ENCODE peak calls at places on chromosomes 4 and X, in ten cellular contexts. One of them, this sample, is unnamed.

GRCh38 chr4:125316781-125317525 is 2.2 kb downstream of the FAT4 start:
- DNase-seq in NAMALWA: no peak
- DNase-seq in NCI-H1092: no peak
- DNase-seq in AG10803: peak; percentile 30
- DNase-seq in NCI-H2029: no peak
- DNase-seq in cardiac muscle cell: peak; percentile 37
- DNase-seq in Calu3: peak; percentile 3
- DNase-seq in kidney: peak; percentile 77
- DNase-seq in retina: peak; percentile 92
- DNase-seq in activated CD4-positive, CD25-positive, alpha-beta regulatory T cell: no peak
- DNase-seq in this sample: no peak

GRCh38 chr4:135371137-135371536 is 1169.5 kb upstream of the PABPC4L start:
- DNase-seq in NAMALWA: peak; percentile 43
- DNase-seq in NCI-H1092: no peak
- DNase-seq in AG10803: no peak
- DNase-seq in NCI-H2029: no peak
- DNase-seq in cardiac muscle cell: no peak
- DNase-seq in Calu3: no peak
- DNase-seq in kidney: no peak
- DNase-seq in retina: no peak
- DNase-seq in activated CD4-positive, CD25-positive, alpha-beta regulatory T cell: no peak
- DNase-seq in this sample: peak; percentile 29

GRCh38 chr4:83272900-83273299 is 11.7 kb downstream of the COQ2 start:
- DNase-seq in NAMALWA: no peak
- DNase-seq in NCI-H1092: no peak
- DNase-seq in AG10803: no peak
- DNase-seq in NCI-H2029: no peak
- DNase-seq in cardiac muscle cell: no peak
- DNase-seq in Calu3: no peak
- DNase-seq in kidney: no peak
- DNase-seq in retina: no peak
- DNase-seq in activated CD4-positive, CD25-positive, alpha-beta regulatory T cell: no peak
- DNase-seq in this sample: no peak

GRCh38 chr4:102787096-102787867 is 26.5 kb upstream of the MANBA start:
- DNase-seq in NAMALWA: no peak
- DNase-seq in NCI-H1092: no peak
- DNase-seq in AG10803: peak; percentile 70
- DNase-seq in NCI-H2029: no peak
- DNase-seq in cardiac muscle cell: peak; percentile 73
- DNase-seq in Calu3: no peak
- DNase-seq in kidney: no peak
- DNase-seq in retina: no peak
- DNase-seq in activated CD4-positive, CD25-positive, alpha-beta regulatory T cell: no peak
- DNase-seq in this sample: no peak

GRCh38 chr4:10091531-10092181 is 24.9 kb downstream of the WDR1 start:
- DNase-seq in NAMALWA: no peak
- DNase-seq in NCI-H1092: no peak
- DNase-seq in AG10803: no peak
- DNase-seq in NCI-H2029: no peak
- DNase-seq in cardiac muscle cell: no peak
- DNase-seq in Calu3: no peak
- DNase-seq in kidney: peak; percentile 71
- DNase-seq in retina: no peak
- DNase-seq in activated CD4-positive, CD25-positive, alpha-beta regulatory T cell: no peak
- DNase-seq in this sample: no peak

GRCh38 chrX:107562482-107562881 is 65.8 kb upstream of the PRPS1 start:
- DNase-seq in NAMALWA: no peak
- DNase-seq in NCI-H1092: no peak
- DNase-seq in AG10803: peak; percentile 87
- DNase-seq in NCI-H2029: no peak
- DNase-seq in cardiac muscle cell: peak; percentile 64
- DNase-seq in Calu3: no peak
- DNase-seq in kidney: no peak
- DNase-seq in retina: no peak
- DNase-seq in activated CD4-positive, CD25-positive, alpha-beta regulatory T cell: no peak
- DNase-seq in this sample: no peak

GRCh38 chr4:153705743-153706468 is 21.8 kb downstream of the TLR2 start:
- DNase-seq in NAMALWA: peak; percentile 28
- DNase-seq in NCI-H1092: no peak
- DNase-seq in AG10803: no peak
- DNase-seq in NCI-H2029: no peak
- DNase-seq in cardiac muscle cell: no peak
- DNase-seq in Calu3: no peak
- DNase-seq in kidney: no peak
- DNase-seq in retina: no peak
- DNase-seq in activated CD4-positive, CD25-positive, alpha-beta regulatory T cell: no peak
- DNase-seq in this sample: no peak

GRCh38 chr4:1354983-1355275 is 7.9 kb downstream of the UVSSA start:
- DNase-seq in NAMALWA: no peak
- DNase-seq in NCI-H1092: no peak
- DNase-seq in AG10803: no peak
- DNase-seq in NCI-H2029: no peak
- DNase-seq in cardiac muscle cell: no peak
- DNase-seq in Calu3: no peak
- DNase-seq in kidney: peak; percentile 71
- DNase-seq in retina: no peak
- DNase-seq in activated CD4-positive, CD25-positive, alpha-beta regulatory T cell: no peak
- DNase-seq in this sample: no peak

GRCh38 chr4:93791570-93792195 is 36.9 kb upstream of the ATOH1 start:
- DNase-seq in NAMALWA: peak; percentile 82
- DNase-seq in NCI-H1092: no peak
- DNase-seq in AG10803: peak; percentile 40
- DNase-seq in NCI-H2029: peak; percentile 27
- DNase-seq in cardiac muscle cell: peak; percentile 64
- DNase-seq in Calu3: peak; percentile 46
- DNase-seq in kidney: no peak
- DNase-seq in retina: peak; percentile 49
- DNase-seq in activated CD4-positive, CD25-positive, alpha-beta regulatory T cell: no peak
- DNase-seq in this sample: peak; percentile 43

GRCh38 chr4:183099537-183100297 is 660 bp downstream of the WWC2 start:
- DNase-seq in NAMALWA: no peak
- DNase-seq in NCI-H1092: no peak
- DNase-seq in AG10803: no peak
- DNase-seq in NCI-H2029: no peak
- DNase-seq in cardiac muscle cell: no peak
- DNase-seq in Calu3: peak; percentile 65
- DNase-seq in kidney: peak; percentile 84
- DNase-seq in retina: peak; percentile 75
- DNase-seq in activated CD4-positive, CD25-positive, alpha-beta regulatory T cell: no peak
- DNase-seq in this sample: peak; percentile 53

GRCh38 chr4:153242848-153243324 is 38.6 kb downstream of the TRIM2 start:
- DNase-seq in NAMALWA: no peak
- DNase-seq in NCI-H1092: no peak
- DNase-seq in AG10803: no peak
- DNase-seq in NCI-H2029: peak; percentile 45
- DNase-seq in cardiac muscle cell: no peak
- DNase-seq in Calu3: no peak
- DNase-seq in kidney: no peak
- DNase-seq in retina: no peak
- DNase-seq in activated CD4-positive, CD25-positive, alpha-beta regulatory T cell: no peak
- DNase-seq in this sample: no peak

GRCh38 chr4:14726441-14727405 is 275.6 kb upstream of the CPEB2 start:
- DNase-seq in NAMALWA: no peak
- DNase-seq in NCI-H1092: no peak
- DNase-seq in AG10803: no peak
- DNase-seq in NCI-H2029: peak; percentile 18
- DNase-seq in cardiac muscle cell: peak; percentile 24
- DNase-seq in Calu3: peak; percentile 54
- DNase-seq in kidney: no peak
- DNase-seq in retina: no peak
- DNase-seq in activated CD4-positive, CD25-positive, alpha-beta regulatory T cell: no peak
- DNase-seq in this sample: no peak

GRCh38 chrX:9267415-9267814 is 197.4 kb upstream of the TBL1X start:
- DNase-seq in NAMALWA: no peak
- DNase-seq in NCI-H1092: no peak
- DNase-seq in AG10803: no peak
- DNase-seq in NCI-H2029: no peak
- DNase-seq in cardiac muscle cell: no peak
- DNase-seq in Calu3: no peak
- DNase-seq in kidney: no peak
- DNase-seq in retina: no peak
- DNase-seq in activated CD4-positive, CD25-positive, alpha-beta regulatory T cell: no peak
- DNase-seq in this sample: no peak

GRCh38 chrX:15441464-15441863 is 51.7 kb downstream of the PIR start:
- DNase-seq in NAMALWA: no peak
- DNase-seq in NCI-H1092: no peak
- DNase-seq in AG10803: no peak
- DNase-seq in NCI-H2029: no peak
- DNase-seq in cardiac muscle cell: no peak
- DNase-seq in Calu3: no peak
- DNase-seq in kidney: no peak
- DNase-seq in retina: peak; percentile 25
- DNase-seq in activated CD4-positive, CD25-positive, alpha-beta regulatory T cell: no peak
- DNase-seq in this sample: peak; percentile 49

GRCh38 chrX:151773434-151773833 is 38.9 kb downstream of the CNGA2 start:
- DNase-seq in NAMALWA: no peak
- DNase-seq in NCI-H1092: no peak
- DNase-seq in AG10803: no peak
- DNase-seq in NCI-H2029: no peak
- DNase-seq in cardiac muscle cell: no peak
- DNase-seq in Calu3: no peak
- DNase-seq in kidney: no peak
- DNase-seq in retina: no peak
- DNase-seq in activated CD4-positive, CD25-positive, alpha-beta regulatory T cell: no peak
- DNase-seq in this sample: no peak

GRCh38 chr4:94827481-94828110 is 69.8 kb downstream of the BMPR1B start:
- DNase-seq in NAMALWA: no peak
- DNase-seq in NCI-H1092: no peak
- DNase-seq in AG10803: peak; percentile 71
- DNase-seq in NCI-H2029: no peak
- DNase-seq in cardiac muscle cell: peak; percentile 54
- DNase-seq in Calu3: peak; percentile 4
- DNase-seq in kidney: no peak
- DNase-seq in retina: no peak
- DNase-seq in activated CD4-positive, CD25-positive, alpha-beta regulatory T cell: no peak
- DNase-seq in this sample: no peak

GRCh38 chr4:110361921-110362320 is 114.0 kb upstream of the ENPEP start:
- DNase-seq in NAMALWA: no peak
- DNase-seq in NCI-H1092: no peak
- DNase-seq in AG10803: peak; percentile 50
- DNase-seq in NCI-H2029: no peak
- DNase-seq in cardiac muscle cell: peak; percentile 85
- DNase-seq in Calu3: peak; percentile 16
- DNase-seq in kidney: no peak
- DNase-seq in retina: no peak
- DNase-seq in activated CD4-positive, CD25-positive, alpha-beta regulatory T cell: no peak
- DNase-seq in this sample: peak; percentile 71

GRCh38 chrX:56564182-56564885 is 907 bp downstream of the UBQLN2 start:
- DNase-seq in NAMALWA: peak; percentile 35
- DNase-seq in NCI-H1092: peak; percentile 23
- DNase-seq in AG10803: peak; percentile 41
- DNase-seq in NCI-H2029: no peak
- DNase-seq in cardiac muscle cell: peak; percentile 16
- DNase-seq in Calu3: peak; percentile 3
- DNase-seq in kidney: peak; percentile 52
- DNase-seq in retina: peak; percentile 73
- DNase-seq in activated CD4-positive, CD25-positive, alpha-beta regulatory T cell: no peak
- DNase-seq in this sample: no peak

GRCh38 chrX:12947545-12948235 is 27.2 kb upstream of the TMSB4X start:
- DNase-seq in NAMALWA: no peak
- DNase-seq in NCI-H1092: peak; percentile 38
- DNase-seq in AG10803: no peak
- DNase-seq in NCI-H2029: no peak
- DNase-seq in cardiac muscle cell: no peak
- DNase-seq in Calu3: no peak
- DNase-seq in kidney: no peak
- DNase-seq in retina: no peak
- DNase-seq in activated CD4-positive, CD25-positive, alpha-beta regulatory T cell: no peak
- DNase-seq in this sample: no peak

GRCh38 chr4:14178421-14178820 is 550.9 kb upstream of the BOD1L1 start:
- DNase-seq in NAMALWA: peak; percentile 14
- DNase-seq in NCI-H1092: no peak
- DNase-seq in AG10803: peak; percentile 41
- DNase-seq in NCI-H2029: no peak
- DNase-seq in cardiac muscle cell: peak; percentile 63
- DNase-seq in Calu3: peak; percentile 4
- DNase-seq in kidney: no peak
- DNase-seq in retina: no peak
- DNase-seq in activated CD4-positive, CD25-positive, alpha-beta regulatory T cell: no peak
- DNase-seq in this sample: no peak